ENCODE peak calls at places on chromosomes 6 and 20, in six cellular contexts. O, E, V, P, G and X are unnamed samples.

GRCh38 chr6:31178143-31179041 is 7.9 kb upstream of the POU5F1 start:
- DNase-seq in G (no peak), V (no peak), P (no peak), O (no peak), E (no peak), X (peak)

GRCh38 chr20:25058051-25058796 is at the start of gene ACSS1:
- DNase-seq in V (peak), O (no peak), G (peak), E (no peak), P (no peak), X (peak)

GRCh38 chr6:27096834-27097511 is 150.5 kb upstream of the PRSS16 start:
- DNase-seq in G (peak), V (peak), O (peak), E (peak), P (peak), X (peak)

GRCh38 chr20:40604416-40604815 is 84.6 kb downstream of the MAFB start:
- DNase-seq in P (no peak), E (no peak), O (no peak), V (no peak), G (no peak), X (no peak)

GRCh38 chr6:168309997-168310396 is 9.6 kb downstream of the DACT2 start:
- DNase-seq in V (no peak), G (no peak), P (no peak), E (no peak), O (no peak), X (no peak)

GRCh38 chr20:59043698-59044097 is 1.1 kb upstream of the PRELID3B start:
- DNase-seq in O (no peak), P (no peak), E (no peak), G (no peak), V (no peak), X (peak)

GRCh38 chr6:126419901-126420300 is 80.0 kb downstream of the CENPW start:
- DNase-seq in P (no peak), G (no peak), O (no peak), V (no peak), E (no peak), X (no peak)

GRCh38 chr6:72922401-72922800 is 300.5 kb downstream of the KCNQ5 start:
- DNase-seq in O (no peak), P (peak), V (no peak), G (no peak), E (peak), X (peak)

GRCh38 chr6:33578588-33579011 is 1.5 kb downstream of the BAK1 start:
- DNase-seq in O (no peak), V (peak), G (no peak), P (no peak), E (no peak), X (no peak)

GRCh38 chr6:135488023-135488422 is 9.5 kb downstream of the AHI1 start:
- DNase-seq in V (no peak), P (peak), G (no peak), E (peak), O (peak), X (peak)

GRCh38 chr6:7236312-7237209 is 76.4 kb downstream of the SSR1 start:
- DNase-seq in P (peak), O (no peak), E (no peak), V (no peak), G (no peak), X (peak)

GRCh38 chr6:116766506-116767176 is 1.1 kb upstream of the FAM162B start:
- DNase-seq in P (no peak), G (no peak), E (no peak), O (no peak), V (no peak), X (no peak)

GRCh38 chr20:24963672-24964517 is 14.8 kb downstream of the CST7 start:
- DNase-seq in E (no peak), O (no peak), G (no peak), P (no peak), V (no peak), X (no peak)

GRCh38 chr6:27206806-27207205 is 40.7 kb upstream of the PRSS16 start:
- DNase-seq in V (no peak), O (no peak), E (no peak), G (no peak), P (no peak), X (no peak)

GRCh38 chr6:151087861-151088598 is 151.7 kb upstream of the AKAP12 start:
- DNase-seq in O (no peak), V (no peak), P (no peak), G (no peak), E (no peak), X (no peak)

GRCh38 chr6:123803862-123804681 is at the start of gene NKAIN2:
- DNase-seq in E (no peak), V (peak), O (no peak), P (no peak), G (peak), X (peak)

GRCh38 chr6:19465240-19465639 is 371.9 kb upstream of the ID4 start:
- DNase-seq in V (no peak), O (no peak), G (peak), P (peak), E (no peak), X (peak)

GRCh38 chr6:54700158-54700557 is 146.4 kb upstream of the FAM83B start:
- DNase-seq in G (no peak), V (no peak), O (no peak), P (peak), E (no peak), X (peak)

GRCh38 chr6:28254340-28254618 is 2.2 kb upstream of the ZKSCAN4 start:
- DNase-seq in O (no peak), P (no peak), G (no peak), E (no peak), V (no peak), X (peak)

GRCh38 chr20:34637245-34638185 is 39.4 kb downstream of the PIGU start:
- DNase-seq in G (no peak), P (peak), E (peak), V (no peak), O (no peak), X (no peak)

GRCh38 chr6:21846541-21847451 is 253.2 kb downstream of the SOX4 start:
- DNase-seq in O (no peak), P (peak), G (no peak), E (no peak), V (no peak), X (peak)

GRCh38 chr6:84357631-84358030 is 130.2 kb upstream of the CEP162 start:
- DNase-seq in O (no peak), G (no peak), V (no peak), E (no peak), P (no peak), X (no peak)

GRCh38 chr20:35972445-35972844 is 4.1 kb downstream of the CNBD2 start:
- DNase-seq in P (no peak), G (no peak), O (peak), E (no peak), V (no peak), X (no peak)

GRCh38 chr6:2970753-2971419 is 481 bp downstream of the SERPINB6 start:
- DNase-seq in E (no peak), V (no peak), G (peak), O (no peak), P (peak), X (peak)

GRCh38 chr6:81933089-81933488 is 180.6 kb upstream of the TENT5A start:
- DNase-seq in P (no peak), O (no peak), V (no peak), E (no peak), G (no peak), X (no peak)

GRCh38 chr6:155349129-155349528 is 34.8 kb upstream of the TFB1M start:
- DNase-seq in P (no peak), O (no peak), E (no peak), G (no peak), V (no peak), X (peak)

GRCh38 chr6:112691289-112691688 is 344.2 kb downstream of the RFPL4B start:
- DNase-seq in P (peak), E (peak), O (no peak), V (no peak), G (peak), X (peak)

GRCh38 chr6:3211681-3212080 is 15.8 kb downstream of the TUBB2B start:
- DNase-seq in E (no peak), P (no peak), O (no peak), G (no peak), V (no peak), X (peak)

GRCh38 chr6:2848851-2849250 is 7.2 kb upstream of the SERPINB1 start:
- DNase-seq in O (no peak), V (no peak), E (no peak), P (no peak), G (no peak), X (peak)

GRCh38 chr20:39602649-39603048 is 640.5 kb downstream of the DHX35 start:
- DNase-seq in P (no peak), E (no peak), O (no peak), V (no peak), G (no peak), X (no peak)